ENCODE peak calls at places on chromosomes 1 and 21, in five cellular contexts. B is NCI-H345, L is GM20000, T is cardiac fibroblast, Z is prostate gland. Y is an unnamed sample.

GRCh38 chr21:37551406-37552355 is 185.1 kb downstream of the DYRK1A start:
- DNase-seq in B (peak; percentile 69), L (no peak), T (peak; percentile 10), Z (no peak), Y (no peak)

GRCh38 chr1:152777510-152778137 is 2.7 kb downstream of the LCE1F start:
- DNase-seq in B (no peak), L (peak; percentile 59), T (no peak), Z (no peak), Y (no peak)

GRCh38 chr1:21749109-21749508 is 33.8 kb downstream of the USP48 start:
- DNase-seq in B (no peak), L (no peak), T (no peak), Z (no peak), Y (no peak)

GRCh38 chr1:44678626-44679025 is 4.1 kb downstream of the ARMH1 start:
- DNase-seq in B (no peak), L (no peak), T (no peak), Z (no peak), Y (no peak)

GRCh38 chr1:47941609-47942237 is 55.5 kb downstream of the TRABD2B start:
- DNase-seq in B (no peak), L (no peak), T (no peak), Z (no peak), Y (no peak)

GRCh38 chr1:25246600-25247023 is 642 bp downstream of the RSRP1 start:
- DNase-seq in B (peak; percentile 36), L (no peak), T (no peak), Z (no peak), Y (no peak)

GRCh38 chr1:12428334-12428733 is 189.7 kb downstream of the DHRS3 start:
- DNase-seq in B (no peak), L (no peak), T (no peak), Z (no peak), Y (no peak)

GRCh38 chr1:94694234-94694915 is 125.8 kb upstream of the SLC44A3 start:
- DNase-seq in B (no peak), L (no peak), T (no peak), Z (no peak), Y (no peak)

GRCh38 chr1:102896286-102896685 is 212.0 kb downstream of the COL11A1 start:
- DNase-seq in B (no peak), L (no peak), T (no peak), Z (no peak), Y (no peak)

GRCh38 chr1:61388586-61388985 is 306.2 kb downstream of the NFIA start:
- DNase-seq in B (no peak), L (no peak), T (peak; percentile 92), Z (no peak), Y (no peak)

GRCh38 chr21:33813832-33814231 is 101.8 kb downstream of the ATP5PO start:
- DNase-seq in B (no peak), L (no peak), T (no peak), Z (no peak), Y (no peak)

GRCh38 chr1:21220815-21221214 is 44.1 kb upstream of the EIF4G3 start:
- DNase-seq in B (peak; percentile 21), L (no peak), T (peak; percentile 29), Z (no peak), Y (no peak)

GRCh38 chr21:45004059-45004422 is 64.2 kb downstream of the SLX9 start:
- DNase-seq in B (no peak), L (no peak), T (no peak), Z (no peak), Y (no peak)

GRCh38 chr1:7752512-7753417 is 18.3 kb upstream of the VAMP3 start:
- DNase-seq in B (peak; percentile 50), L (peak; percentile 37), T (peak; percentile 79), Z (peak; percentile 80), Y (peak; percentile 64)

GRCh38 chr1:64320470-64320869 is 117.0 kb downstream of the UBE2U start:
- DNase-seq in B (no peak), L (no peak), T (peak; percentile 68), Z (no peak), Y (no peak)

GRCh38 chr1:15426492-15427279 is 11.6 kb upstream of the CTRC start:
- DNase-seq in B (no peak), L (no peak), T (peak; percentile 63), Z (peak; percentile 58), Y (no peak)

GRCh38 chr1:183195146-183195571 is 9.1 kb downstream of the LAMC2 start:
- DNase-seq in B (no peak), L (no peak), T (peak; percentile 56), Z (no peak), Y (no peak)

GRCh38 chr1:176178316-176178715 is 28.8 kb downstream of the COP1 start:
- DNase-seq in B (no peak), L (no peak), T (no peak), Z (no peak), Y (no peak)

GRCh38 chr1:12456979-12457378 is 161.0 kb downstream of the DHRS3 start:
- DNase-seq in B (no peak), L (no peak), T (peak; percentile 71), Z (no peak), Y (no peak)

GRCh38 chr21:32599146-32599925 is 12.8 kb downstream of the CFAP298 start:
- DNase-seq in B (peak; percentile 82), L (no peak), T (no peak), Z (no peak), Y (no peak)

GRCh38 chr1:116724765-116725375 is 29.4 kb upstream of the CD2 start:
- DNase-seq in B (peak; percentile 70), L (peak; percentile 63), T (peak; percentile 76), Z (peak; percentile 51), Y (peak; percentile 29)

GRCh38 chr21:41952568-41953248 is 1.1 kb downstream of the C2CD2 start:
- DNase-seq in B (peak; percentile 24), L (peak; percentile 56), T (peak; percentile 40), Z (no peak), Y (no peak)

GRCh38 chr1:232675267-232675666 is 45.3 kb upstream of the SIPA1L2 start:
- DNase-seq in B (no peak), L (no peak), T (no peak), Z (no peak), Y (no peak)

GRCh38 chr21:31909153-31909771 is 36.4 kb downstream of the HUNK start:
- DNase-seq in B (no peak), L (no peak), T (no peak), Z (no peak), Y (no peak)

GRCh38 chr1:168888418-168888817 is 159.4 kb upstream of the DPT start:
- DNase-seq in B (no peak), L (no peak), T (no peak), Z (no peak), Y (no peak)

GRCh38 chr1:234608720-234609527 is 1.1 kb downstream of the IRF2BP2 start:
- DNase-seq in B (peak; percentile 34), L (peak; percentile 67), T (peak; percentile 50), Z (no peak), Y (no peak)

GRCh38 chr1:21089711-21090110 is 87.0 kb downstream of the EIF4G3 start:
- DNase-seq in B (no peak), L (no peak), T (no peak), Z (no peak), Y (no peak)

GRCh38 chr1:2546515-2547209 is 9.5 kb upstream of the TNFRSF14 start:
- DNase-seq in B (peak; percentile 95), L (peak; percentile 92), T (peak; percentile 69), Z (peak; percentile 88), Y (peak; percentile 88)

GRCh38 chr1:67004176-67004575 is 49.8 kb downstream of the SLC35D1 start:
- DNase-seq in B (peak; percentile 3), L (no peak), T (no peak), Z (no peak), Y (no peak)

GRCh38 chr1:160362168-160362941 is 4.5 kb upstream of the NHLH1 start:
- DNase-seq in B (no peak), L (no peak), T (no peak), Z (no peak), Y (no peak)

GRCh38 chr1:25553749-25554425 is 10.5 kb downstream of the LDLRAP1 start:
- DNase-seq in B (no peak), L (no peak), T (no peak), Z (no peak), Y (no peak)

Y was measured in iPS DF 6.9.